ENCODE peak calls at places on chromosomes 12 and 14, in seven cellular contexts. V is heart left ventricle, G is nephron progenitor cell, S is ovary, N is GM06990, X is cardiac fibroblast, I is BE2C. U is an unnamed sample.

GRCh38 chr12:75480469-75480949 is at the start of gene GLIPR1:
- DNase-seq in V (peak), I (no peak), X (peak), G (no peak), S (peak), N (peak), U (no peak)

GRCh38 chr12:104671407-104672095 is 214.8 kb downstream of the CHST11 start:
- DNase-seq in X (peak), V (peak), I (peak), G (no peak), S (peak), N (peak), U (no peak)

GRCh38 chr14:22986508-22987054 is 4.2 kb upstream of the AJUBA start:
- DNase-seq in V (peak), X (peak), S (peak), N (peak), I (peak), G (peak), U (peak)

GRCh38 chr12:62793256-62794217 is 141.4 kb downstream of the PPM1H start:
- DNase-seq in I (peak), G (peak), V (peak), S (peak), N (no peak), X (peak), U (peak)

GRCh38 chr12:80593766-80594165 is 113.7 kb upstream of the MYF6 start:
- DNase-seq in X (peak), G (no peak), N (no peak), S (no peak), V (no peak), I (no peak), U (no peak)

GRCh38 chr12:47797432-47797831 is 22.3 kb downstream of the HDAC7 start:
- DNase-seq in X (no peak), G (peak), S (no peak), I (peak), V (no peak), N (no peak), U (no peak)

GRCh38 chr12:45216297-45216982 is 545 bp downstream of the ANO6 start:
- DNase-seq in N (peak), I (peak), X (peak), V (peak), G (peak), S (peak), U (peak)

GRCh38 chr14:61438860-61439765 is 117.7 kb downstream of the PRKCH start:
- DNase-seq in S (no peak), I (no peak), X (peak), V (no peak), G (no peak), N (peak), U (no peak)

GRCh38 chr14:68232643-68233055 is 413.1 kb downstream of the RAD51B start:
- DNase-seq in X (peak), I (no peak), S (peak), N (peak), V (peak), G (no peak), U (no peak)

GRCh38 chr12:22938323-22938722 is 313.4 kb downstream of the ETNK1 start:
- DNase-seq in G (no peak), N (no peak), V (no peak), X (no peak), I (no peak), S (no peak), U (no peak)

GRCh38 chr14:60328588-60328987 is 79.6 kb downstream of the PPM1A start:
- DNase-seq in G (no peak), N (no peak), V (no peak), S (no peak), I (no peak), X (no peak), U (peak)
- TF ChIP-seq CTCF in G (peak), N (no peak), V (no peak), S (no peak), I (peak), X (no peak), U (peak)

GRCh38 chr14:89473569-89473968 is 56.5 kb upstream of the FOXN3 start:
- DNase-seq in V (no peak), N (no peak), S (no peak), X (no peak), I (no peak), G (no peak), U (no peak)
- TF ChIP-seq CTCF in V (no peak), N (no peak), S (no peak), X (no peak), I (no peak), G (no peak), U (no peak)

GRCh38 chr14:100906420-100906819 is 2.9 kb upstream of the RTL1 start:
- DNase-seq in V (no peak), G (peak), X (no peak), I (no peak), S (no peak), N (no peak), U (peak)
- TF ChIP-seq CTCF in V (no peak), G (peak), X (no peak), I (peak), S (no peak), N (peak), U (no peak)

GRCh38 chr14:32366256-32366655 is 37.2 kb downstream of the AKAP6 start:
- DNase-seq in S (no peak), I (peak), V (no peak), X (peak), N (no peak), G (peak), U (no peak)
- TF ChIP-seq CTCF in S (no peak), I (peak), V (no peak), X (peak), N (no peak), G (peak), U (no peak)